ENCODE peak calls at places on chromosome 3, in nine cellular contexts. W is cardiac muscle cell; J is PC-9; U is CD4-positive, alpha-beta memory T cell; N is PC-3; O is heart right ventricle; H is MM.1S; P is GM23248; Q is right atrium auricular region. F is an unnamed sample. For H3K4me1, the result is how much of the 10 kb centered on the place peaks cover.

GRCh38 chr3:183895296-183895695 is 10.6 kb upstream of the PARL start:
- DNase-seq in W (peak), Q (no peak), J (peak), N (peak), U (peak), P (peak), O (no peak), H (peak), F (no peak)

GRCh38 chr3:186193534-186194450 is 84.9 kb upstream of the ETV5 start:
- DNase-seq in J (no peak), Q (no peak), U (no peak), P (peak), O (no peak), W (peak), N (no peak), H (no peak), F (peak)

GRCh38 chr3:197203714-197204146 is 94.7 kb downstream of the DLG1 start:
- DNase-seq in J (no peak), O (no peak), H (peak), U (no peak), N (no peak), P (no peak), W (no peak), Q (no peak), F (no peak)

GRCh38 chr3:59364471-59364870 is 314.6 kb upstream of the CFAP20DC start:
- DNase-seq in O (no peak), N (peak), H (no peak), U (no peak), Q (no peak), P (peak), W (peak), J (no peak), F (no peak)

GRCh38 chr3:46067401-46067800 is 40.1 kb upstream of the XCR1 start:
- DNase-seq in W (no peak), U (no peak), P (no peak), J (no peak), Q (no peak), N (no peak), H (no peak), O (no peak), F (no peak)

GRCh38 chr3:52529376-52530333 is 4.0 kb downstream of the NT5DC2 start:
- DNase-seq in N (no peak), O (peak), W (peak), H (no peak), J (no peak), Q (peak), P (peak), U (no peak), F (no peak)

GRCh38 chr3:30167511-30168135 is 438.8 kb upstream of the TGFBR2 start:
- DNase-seq in N (no peak), P (peak), H (no peak), Q (no peak), U (no peak), W (no peak), J (no peak), O (no peak), F (no peak)

GRCh38 chr3:127459205-127459604 is 131.3 kb downstream of the TPRA1 start:
- DNase-seq in P (no peak), N (no peak), O (no peak), Q (no peak), U (no peak), J (no peak), W (no peak), H (no peak), F (no peak)

GRCh38 chr3:127389415-127389814 is 101.6 kb upstream of the PRR20G start:
- DNase-seq in P (peak), J (no peak), N (peak), W (no peak), U (no peak), Q (no peak), O (no peak), H (no peak), F (no peak)

GRCh38 chr3:67059443-67059842 is 61.3 kb downstream of the KBTBD8 start:
- DNase-seq in U (no peak), H (no peak), Q (no peak), N (no peak), J (no peak), O (no peak), P (no peak), W (no peak), F (no peak)

GRCh38 chr3:67067251-67067650 is 69.1 kb downstream of the KBTBD8 start:
- DNase-seq in N (no peak), U (no peak), O (no peak), J (no peak), P (no peak), W (no peak), Q (no peak), H (peak), F (no peak)

GRCh38 chr3:67064105-67064504 is 66.0 kb downstream of the KBTBD8 start:
- DNase-seq in H (no peak), J (no peak), Q (no peak), N (no peak), P (no peak), O (no peak), W (peak), U (no peak), F (no peak)
- H3K4me1 ChIP-seq in H (under half), J (under half), Q (under half), N (under half), P (under half), O (under half), W (under half), U (under half), F (under half)

GRCh38 chr3:61777483-61777882 is 216.1 kb downstream of the PTPRG start:
- DNase-seq in P (no peak), Q (no peak), W (no peak), H (no peak), J (no peak), U (no peak), O (no peak), N (no peak), F (no peak)
- H3K4me1 ChIP-seq in P (under half), Q (under half), W (under half), H (under half), J (under half), U (under half), O (under half), N (under half), F (under half)

DNA sequence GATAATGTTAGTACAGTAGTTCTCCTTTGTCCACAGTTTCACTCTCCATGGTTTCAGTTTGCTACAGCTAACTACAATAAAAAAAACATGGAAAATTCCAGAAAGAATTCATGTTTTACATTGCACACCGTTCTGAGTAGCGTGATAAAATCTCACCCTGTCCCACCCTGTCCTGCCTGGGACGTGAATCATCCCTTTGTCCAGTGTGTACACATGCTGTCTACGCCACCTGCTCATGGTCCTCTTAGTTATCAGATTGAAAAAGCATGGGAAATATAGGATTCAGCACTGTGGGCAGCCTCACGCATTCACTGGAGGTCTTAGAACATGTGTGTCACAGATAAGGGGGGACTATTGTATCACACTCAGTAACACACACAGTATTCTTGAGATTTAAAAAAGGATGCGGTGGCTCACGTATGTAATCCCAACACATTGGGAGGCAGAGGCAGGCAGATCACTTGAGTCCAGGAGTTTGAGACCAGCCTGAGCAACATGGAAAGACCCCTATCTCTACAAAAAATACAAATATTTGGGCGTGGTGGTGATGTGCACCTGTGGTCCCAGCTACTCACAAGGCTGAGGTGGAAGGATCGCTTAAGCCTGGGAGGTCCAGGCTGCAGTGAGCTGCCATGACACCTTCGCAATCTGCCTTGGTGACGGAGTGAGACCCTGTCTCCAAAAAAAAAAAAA is 8.7 kb upstream of the FLNB start:
- DNase-seq in U (no peak), H (no peak), J (peak), Q (no peak), O (no peak), P (no peak), N (peak), W (no peak), F (no peak)
- H3K4me1 ChIP-seq in U (under half), H (under half), J (under half), Q (under half), O (under half), P (under half), N (under half), W (under half), F (under half)

DNA sequence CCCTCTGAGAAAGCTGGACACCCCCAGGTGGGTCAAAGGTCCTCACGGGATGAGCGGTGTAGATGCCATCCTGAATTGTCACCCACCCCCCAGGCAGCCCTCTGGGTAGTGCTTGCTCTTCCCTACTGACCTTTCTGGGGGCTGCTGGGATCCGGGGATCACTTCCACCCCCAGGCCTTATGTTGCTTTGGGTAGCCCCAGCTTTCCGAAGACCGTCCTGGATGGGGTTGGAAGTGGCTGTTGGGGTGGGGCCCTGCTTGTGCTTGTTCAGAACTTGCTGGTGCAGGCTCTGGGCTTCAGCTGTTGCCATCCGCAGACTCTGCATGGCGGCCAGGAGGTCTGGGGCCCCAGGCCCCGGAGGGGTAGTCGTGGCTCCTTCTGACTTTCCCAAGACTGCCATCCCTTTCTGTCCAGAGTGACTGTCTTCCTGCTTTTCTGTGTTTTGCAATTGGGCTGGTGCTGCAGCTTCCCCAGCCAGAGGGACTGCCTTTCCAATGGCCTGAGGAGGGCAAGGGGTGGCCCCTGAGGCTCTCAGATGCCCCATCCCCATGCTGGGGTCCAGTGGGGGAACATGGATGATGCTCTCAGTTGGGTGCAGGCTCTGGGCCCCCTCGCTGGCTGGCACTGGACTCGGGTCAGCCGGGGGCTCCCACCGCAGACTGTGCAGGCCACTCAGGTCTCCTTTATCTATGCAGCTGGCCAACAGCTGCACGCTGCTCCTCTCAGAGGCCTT is 6.3 kb downstream of the XIRP1 start:
- DNase-seq in H (no peak), N (no peak), Q (no peak), J (no peak), P (no peak), O (peak), U (no peak), W (no peak), F (peak)
- H3K4me1 ChIP-seq in H (under half), N (under half), Q (under half), J (under half), P (under half), O (half or more), U (under half), W (under half), F (under half)

GRCh38 chr3:38698061-38698460 is 48.6 kb upstream of the SCN5A start:
- DNase-seq in W (no peak), P (no peak), U (no peak), J (no peak), Q (no peak), O (no peak), H (no peak), N (no peak), F (no peak)
- H3K4me1 ChIP-seq in W (under half), P (under half), U (under half), J (under half), Q (under half), O (under half), H (under half), N (under half), F (under half)

DNA sequence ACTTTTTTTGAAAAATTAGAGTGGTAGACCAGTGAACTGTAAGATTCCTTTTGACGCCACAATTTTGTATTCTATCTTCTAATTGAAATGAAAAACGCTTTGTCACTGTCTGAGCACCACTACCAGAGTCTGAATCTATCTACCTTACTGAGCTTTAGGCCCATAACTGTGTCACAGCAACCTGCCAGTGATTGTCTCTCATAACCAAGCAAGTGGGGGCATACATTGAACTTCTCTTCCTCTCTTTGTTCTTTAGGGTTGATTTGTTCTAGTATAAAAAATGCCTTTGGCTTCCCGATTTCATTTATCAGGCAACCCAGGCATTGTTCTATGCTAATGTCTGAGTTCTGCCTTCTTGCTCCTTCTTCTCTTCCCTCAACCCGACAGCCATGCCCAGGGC is 142.6 kb downstream of the BBX start:
- DNase-seq in W (no peak), O (no peak), U (no peak), H (no peak), N (no peak), P (no peak), Q (no peak), J (no peak), F (no peak)
- H3K4me1 ChIP-seq in W (under half), O (under half), U (under half), H (under half), N (under half), P (half or more), Q (under half), J (under half), F (under half)

DNA sequence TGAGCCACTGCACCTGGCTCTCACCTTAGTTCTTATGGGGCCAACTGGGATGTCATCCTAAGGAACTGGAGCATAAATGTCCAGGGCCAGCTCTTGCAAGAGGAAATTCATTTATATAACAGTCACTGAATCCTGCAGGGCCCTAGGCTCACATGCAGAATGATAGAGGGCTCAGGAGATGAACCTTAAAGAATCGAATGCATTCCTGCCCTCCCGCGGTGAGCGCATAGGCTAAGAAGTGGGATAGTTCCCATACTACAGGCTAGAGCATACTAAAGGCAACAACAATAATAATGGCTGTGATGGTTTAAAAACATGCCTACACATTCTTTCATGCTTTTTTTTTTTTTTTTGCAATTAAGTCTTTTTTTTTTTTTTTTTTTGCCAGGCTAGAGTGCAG is 17.1 kb upstream of the CSRNP1 start:
- DNase-seq in J (no peak), U (no peak), Q (peak), P (no peak), O (no peak), N (no peak), H (no peak), W (no peak), F (no peak)
- H3K4me1 ChIP-seq in J (under half), U (under half), Q (under half), P (under half), O (under half), N (under half), H (under half), W (under half), F (under half)